ENCODE peak calls at places on chromosomes 12 and 14, in five cellular contexts. One of them, this sample, is unnamed.

GRCh38 chr12:113347-113746 is 46.8 kb downstream of the IQSEC3 start:
- DNase-seq in NCI-H1417: no peak
- DNase-seq in ELR: peak; percentile 23
- DNase-seq in psoas muscle: no peak
- DNase-seq in Jurkat, Clone E6-1: no peak
- DNase-seq in this sample: no peak

GRCh38 chr12:4012073-4012472 is 138.9 kb upstream of the PARP11 start:
- DNase-seq in NCI-H1417: no peak
- DNase-seq in ELR: no peak
- DNase-seq in psoas muscle: no peak
- DNase-seq in Jurkat, Clone E6-1: no peak
- DNase-seq in this sample: no peak

GRCh38 chr12:38163442-38163801 is 153.2 kb upstream of the ALG10B start:
- DNase-seq in NCI-H1417: no peak
- DNase-seq in ELR: no peak
- DNase-seq in psoas muscle: no peak
- DNase-seq in Jurkat, Clone E6-1: no peak
- DNase-seq in this sample: no peak

GRCh38 chr14:104223101-104223809 is 84.9 kb downstream of the KIF26A start:
- DNase-seq in NCI-H1417: peak; percentile 56
- DNase-seq in ELR: no peak
- DNase-seq in psoas muscle: peak; percentile 46
- DNase-seq in Jurkat, Clone E6-1: no peak
- DNase-seq in this sample: peak; percentile 94

GRCh38 chr14:105075364-105076295 is 10.4 kb upstream of the GPR132 start:
- DNase-seq in NCI-H1417: no peak
- DNase-seq in ELR: peak; percentile 22
- DNase-seq in psoas muscle: peak; percentile 74
- DNase-seq in Jurkat, Clone E6-1: no peak
- DNase-seq in this sample: peak; percentile 95

GRCh38 chr12:32270818-32271710 is 128.3 kb upstream of the FGD4 start:
- DNase-seq in NCI-H1417: no peak
- DNase-seq in ELR: peak; percentile 35
- DNase-seq in psoas muscle: no peak
- DNase-seq in Jurkat, Clone E6-1: no peak
- DNase-seq in this sample: no peak

GRCh38 chr12:52836042-52836466 is 1.9 kb upstream of the KRT79 start:
- DNase-seq in NCI-H1417: no peak
- DNase-seq in ELR: peak; percentile 89
- DNase-seq in psoas muscle: no peak
- DNase-seq in Jurkat, Clone E6-1: no peak
- DNase-seq in this sample: no peak

GRCh38 chr12:118025168-118025567 is 8.7 kb downstream of the RFC5 start:
- DNase-seq in NCI-H1417: no peak
- DNase-seq in ELR: no peak
- DNase-seq in psoas muscle: no peak
- DNase-seq in Jurkat, Clone E6-1: no peak
- DNase-seq in this sample: no peak

GRCh38 chr14:55097894-55098560 is 31.0 kb upstream of the LGALS3 start:
- DNase-seq in NCI-H1417: peak; percentile 20
- DNase-seq in ELR: no peak
- DNase-seq in psoas muscle: no peak
- DNase-seq in Jurkat, Clone E6-1: no peak
- DNase-seq in this sample: no peak

GRCh38 chr14:78595797-78596196 is 425.6 kb downstream of the NRXN3 start:
- DNase-seq in NCI-H1417: peak; percentile 20
- DNase-seq in ELR: peak; percentile 18
- DNase-seq in psoas muscle: no peak
- DNase-seq in Jurkat, Clone E6-1: peak; percentile 20
- DNase-seq in this sample: peak; percentile 72

GRCh38 chr14:50778757-50779483 is 52.0 kb downstream of the NIN start:
- DNase-seq in NCI-H1417: no peak
- DNase-seq in ELR: peak; percentile 53
- DNase-seq in psoas muscle: no peak
- DNase-seq in Jurkat, Clone E6-1: no peak
- DNase-seq in this sample: no peak

GRCh38 chr12:29743801-29744200 is 39.9 kb downstream of the TMTC1 start:
- DNase-seq in NCI-H1417: no peak
- DNase-seq in ELR: no peak
- DNase-seq in psoas muscle: no peak
- DNase-seq in Jurkat, Clone E6-1: no peak
- DNase-seq in this sample: no peak

GRCh38 chr14:35420036-35420811 is 15.7 kb upstream of the NFKBIA start:
- DNase-seq in NCI-H1417: no peak
- DNase-seq in ELR: peak; percentile 91
- DNase-seq in psoas muscle: no peak
- DNase-seq in Jurkat, Clone E6-1: no peak
- DNase-seq in this sample: peak; percentile 22

GRCh38 chr12:58487280-58488141 is 432.8 kb downstream of the LRIG3 start:
- DNase-seq in NCI-H1417: no peak
- DNase-seq in ELR: no peak
- DNase-seq in psoas muscle: no peak
- DNase-seq in Jurkat, Clone E6-1: no peak
- DNase-seq in this sample: peak; percentile 90